ENCODE peak calls at places on chromosomes 1 and 21, in four cellular contexts. Z is HL-60, U is K562, V is GM12878. R is an unnamed sample.

GRCh38 chr1:23838401-23838866 is 13.2 kb upstream of the HMGCL start:
- DNase-seq in Z (peak; percentile 73), U (peak; percentile 85), V (peak; percentile 28), R (peak; percentile 71)

GRCh38 chr1:99502400-99502799 is 143.5 kb upstream of the PALMD start:
- DNase-seq in V (no peak), U (no peak), Z (no peak), R (no peak)

GRCh38 chr1:181577475-181577874 is 94.2 kb downstream of the CACNA1E start:
- DNase-seq in V (no peak), U (no peak), Z (no peak), R (no peak)

GRCh38 chr1:204075116-204075636 is 2.3 kb downstream of the SOX13 start:
- DNase-seq in V (no peak), U (no peak), Z (no peak), R (no peak)

GRCh38 chr1:48208652-48209051 is 13.9 kb upstream of the SLC5A9 start:
- DNase-seq in V (no peak), Z (no peak), U (no peak), R (no peak)

GRCh38 chr1:44839561-44839960 is 3.5 kb downstream of the PTCH2 start:
- DNase-seq in V (no peak), Z (no peak), U (no peak), R (no peak)

GRCh38 chr1:44553771-44554170 is 120.5 kb downstream of the TMEM53 start:
- DNase-seq in U (no peak), V (no peak), Z (no peak), R (no peak)

GRCh38 chr1:98709906-98710305 is 48.4 kb downstream of the SNX7 start:
- DNase-seq in U (no peak), V (no peak), Z (no peak), R (no peak)

GRCh38 chr1:115526900-115527299 is 114.9 kb upstream of the VANGL1 start:
- DNase-seq in U (no peak), V (no peak), Z (no peak), R (no peak)

GRCh38 chr1:115529216-115529897 is 112.4 kb upstream of the VANGL1 start:
- DNase-seq in V (no peak), U (no peak), Z (no peak), R (no peak)

GRCh38 chr1:115527746-115528145 is 114.0 kb upstream of the VANGL1 start:
- DNase-seq in Z (no peak), V (no peak), U (no peak), R (no peak)

GRCh38 chr1:115531806-115532359 is 109.9 kb upstream of the VANGL1 start:
- DNase-seq in V (no peak), U (no peak), Z (no peak), R (no peak)

GRCh38 chr1:115530407-115530806 is 111.4 kb upstream of the VANGL1 start:
- DNase-seq in U (no peak), V (no peak), Z (no peak), R (no peak)
- TF ChIP-seq SPI1 in U (no peak), V (no peak), Z (no peak), R (no peak)

GRCh38 chr1:119373465-119373864 is 4.9 kb downstream of the HAO2 start:
- DNase-seq in V (no peak), U (no peak), Z (no peak), R (no peak)
- TF ChIP-seq SPI1 in V (no peak), U (no peak), Z (no peak), R (no peak)

GRCh38 chr21:34534522-34534921 is 22.5 kb upstream of the KCNE1 start:
- DNase-seq in V (no peak), Z (no peak), U (no peak), R (no peak)
- TF ChIP-seq SPI1 in V (no peak), Z (no peak), U (no peak), R (no peak)

GRCh38 chr1:200731654-200732332 is 6.9 kb upstream of the CAMSAP2 start:
- DNase-seq in Z (no peak), U (no peak), V (no peak), R (no peak)
- TF ChIP-seq SPI1 in Z (no peak), U (no peak), V (no peak), R (no peak)

DNA sequence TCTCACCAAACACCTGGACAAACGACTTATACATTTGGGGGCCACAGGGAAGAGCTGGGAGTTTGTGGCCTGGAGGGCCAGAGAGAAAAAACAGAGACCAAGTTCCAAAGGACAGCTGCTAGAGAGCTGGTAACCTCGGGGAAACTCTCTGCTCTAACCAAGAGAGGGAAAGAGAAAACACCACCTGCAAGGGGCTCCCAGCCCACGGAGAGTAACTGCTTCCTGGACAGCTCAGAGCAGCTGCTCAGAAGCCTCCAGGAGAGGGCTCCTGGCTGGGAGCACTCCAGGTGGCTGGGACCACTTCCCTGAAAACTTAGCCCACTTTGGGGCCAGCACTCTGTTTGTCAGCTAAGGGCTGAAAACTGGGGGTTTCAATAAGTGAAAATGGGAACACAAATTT is 154.8 kb upstream of the GRIK3 start:
- DNase-seq in Z (no peak), V (no peak), U (no peak), R (no peak)
- TF ChIP-seq SPI1 in Z (no peak), V (no peak), U (no peak), R (no peak)

DNA sequence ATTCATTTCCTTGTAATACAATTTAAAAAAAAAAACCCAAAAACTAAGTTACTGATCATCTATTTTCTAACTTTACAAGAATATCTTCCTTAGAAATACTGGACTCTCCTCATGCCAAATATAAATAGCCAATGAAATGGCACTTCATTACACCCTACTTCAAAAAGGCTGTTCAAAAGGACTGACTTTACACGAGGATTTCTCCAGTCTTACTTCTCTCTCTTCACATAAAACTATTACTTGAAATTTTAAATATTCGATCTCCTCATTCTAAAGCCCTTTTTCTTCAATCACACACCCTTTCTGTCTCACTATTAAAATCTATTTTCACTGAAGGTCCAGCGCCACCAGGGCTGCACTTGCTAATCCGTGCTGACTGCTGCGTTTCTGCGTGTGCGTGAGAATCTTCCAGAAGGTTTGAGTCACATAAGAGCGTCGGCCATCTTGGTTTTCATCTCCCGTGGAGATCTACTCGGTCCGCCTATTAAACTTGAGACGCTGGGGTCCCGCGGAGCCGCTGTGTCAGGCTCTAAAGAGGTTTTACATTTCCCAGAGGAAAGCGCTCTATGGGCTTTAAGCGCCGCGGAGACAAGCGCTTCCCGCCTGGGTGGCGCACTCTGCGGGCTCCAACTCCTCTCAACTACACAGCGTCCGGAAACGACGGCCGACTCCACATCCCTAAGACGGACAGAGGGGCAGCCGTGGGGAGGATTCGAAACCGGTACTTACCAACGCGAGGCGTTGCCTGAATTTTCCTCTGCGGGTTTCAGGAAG is 643 bp downstream of the LRIF1 start:
- DNase-seq in V (peak; percentile 48), U (peak; percentile 43), Z (peak; percentile 72), R (peak; percentile 30)
- TF ChIP-seq SPI1 in V (no peak), U (no peak), Z (no peak), R (no peak)